ENCODE peak calls at places on chromosomes 16 and 17, in four cellular contexts. Y is CD4-positive, alpha-beta T cell; D is CD8-positive, alpha-beta T cell; O is WTC11. G is an unnamed sample.

GRCh38 chr17:35769895-35770486 is 9.3 kb downstream of the C17orf50 start:
- DNase-seq in Y (no peak), D (no peak), O (no peak), G (no peak)

GRCh38 chr17:28379814-28380571 is 8.5 kb downstream of the SARM1 start:
- DNase-seq in Y (no peak), D (no peak), O (no peak), G (no peak)

GRCh38 chr17:55198690-55199370 is 65.9 kb upstream of the HLF start:
- DNase-seq in Y (no peak), D (no peak), O (no peak), G (no peak)

GRCh38 chr16:84292032-84292431 is 2.6 kb upstream of the WFDC1 start:
- DNase-seq in Y (no peak), D (no peak), O (no peak), G (no peak)

GRCh38 chr17:72850410-72850809 is 242.1 kb downstream of the SLC39A11 start:
- DNase-seq in Y (no peak), D (no peak), O (no peak), G (no peak)

GRCh38 chr17:41848788-41849187 is 11.2 kb downstream of the KLHL10 start:
- DNase-seq in Y (no peak), D (no peak), O (no peak), G (no peak)

GRCh38 chr17:27473748-27474609 is 17.7 kb downstream of the KSR1 start:
- DNase-seq in Y (peak; percentile 45), D (peak; percentile 18), O (no peak), G (peak; percentile 83)

GRCh38 chr17:56699186-56699895 is 105.8 kb downstream of the NOG start:
- DNase-seq in Y (no peak), D (no peak), O (peak; percentile 51), G (no peak)

GRCh38 chr17:27407916-27408846 is 48.1 kb upstream of the KSR1 start:
- DNase-seq in Y (no peak), D (no peak), O (no peak), G (no peak)

GRCh38 chr17:7989781-7990655 is 12.4 kb upstream of the GUCY2D start:
- DNase-seq in Y (peak; percentile 98), D (peak; percentile 86), O (peak; percentile 97), G (peak; percentile 70)

GRCh38 chr17:77679589-77679988 is 278.9 kb upstream of the TNRC6C start:
- DNase-seq in Y (no peak), D (no peak), O (no peak), G (no peak)

GRCh38 chr17:82655523-82655922 is 7.3 kb upstream of the WDR45B start:
- DNase-seq in Y (no peak), D (no peak), O (no peak), G (no peak)

GRCh38 chr16:86401119-86401518 is 109.2 kb upstream of the FOXF1 start:
- DNase-seq in Y (no peak), D (no peak), O (no peak), G (no peak)

GRCh38 chr16:3187798-3188674 is at the start of gene OR1F1:
- DNase-seq in Y (no peak), D (no peak), O (peak; percentile 80), G (no peak)

GRCh38 chr16:89015271-89015859 is 38.4 kb upstream of the CBFA2T3 start:
- DNase-seq in Y (no peak), D (no peak), O (no peak), G (peak; percentile 46)

GRCh38 chr16:65601781-65602180 is 479.9 kb upstream of the CDH11 start:
- DNase-seq in Y (no peak), D (no peak), O (no peak), G (no peak)

GRCh38 chr16:3192476-3193019 is 4.5 kb downstream of the OR1F1 start:
- DNase-seq in Y (no peak), D (no peak), O (peak; percentile 44), G (no peak)

GRCh38 chr17:66715745-66716156 is 119.2 kb upstream of the CACNG5 start:
- DNase-seq in Y (no peak), D (no peak), O (no peak), G (no peak)

GRCh38 chr17:8048236-8048635 is 9.4 kb downstream of the ALOX15B start:
- DNase-seq in Y (peak; percentile 15), D (no peak), O (no peak), G (no peak)

GRCh38 chr16:46974352-46974751 is 878 bp upstream of the DNAJA2 start:
- DNase-seq in Y (no peak), D (peak; percentile 4), O (no peak), G (no peak)

GRCh38 chr16:4625617-4626159 is 1.1 kb downstream of the MGRN1 start:
- DNase-seq in Y (no peak), D (no peak), O (no peak), G (no peak)

GRCh38 chr16:81618661-81619060 is 160.4 kb upstream of the PLCG2 start:
- DNase-seq in Y (no peak), D (no peak), O (no peak), G (no peak)

GRCh38 chr17:80252871-80253270 is 7.8 kb upstream of the RNF213 start:
- DNase-seq in Y (peak; percentile 89), D (peak; percentile 73), O (peak; percentile 81), G (peak; percentile 71)

GRCh38 chr16:65666132-65666869 is 544.4 kb upstream of the CDH11 start:
- DNase-seq in Y (no peak), D (no peak), O (no peak), G (no peak)

GRCh38 chr17:76265624-76266243 is 586 bp downstream of the UBALD2 start:
- DNase-seq in Y (peak; percentile 68), D (peak; percentile 23), O (peak; percentile 56), G (no peak)
- TF ChIP-seq CTCF in Y (no peak), D (no peak), O (no peak), G (no peak)

GRCh38 chr17:68578236-68578635 is 22.9 kb downstream of the FAM20A start:
- DNase-seq in Y (no peak), D (no peak), O (no peak), G (no peak)

GRCh38 chr17:68580236-68580903 is 20.8 kb downstream of the FAM20A start:
- DNase-seq in Y (no peak), D (no peak), O (no peak), G (no peak)

GRCh38 chr17:68576137-68576536 is 25.0 kb downstream of the FAM20A start:
- DNase-seq in Y (no peak), D (no peak), O (no peak), G (no peak)

GRCh38 chr17:68579194-68579900 is 21.8 kb downstream of the FAM20A start:
- DNase-seq in Y (no peak), D (no peak), O (no peak), G (no peak)

DNA sequence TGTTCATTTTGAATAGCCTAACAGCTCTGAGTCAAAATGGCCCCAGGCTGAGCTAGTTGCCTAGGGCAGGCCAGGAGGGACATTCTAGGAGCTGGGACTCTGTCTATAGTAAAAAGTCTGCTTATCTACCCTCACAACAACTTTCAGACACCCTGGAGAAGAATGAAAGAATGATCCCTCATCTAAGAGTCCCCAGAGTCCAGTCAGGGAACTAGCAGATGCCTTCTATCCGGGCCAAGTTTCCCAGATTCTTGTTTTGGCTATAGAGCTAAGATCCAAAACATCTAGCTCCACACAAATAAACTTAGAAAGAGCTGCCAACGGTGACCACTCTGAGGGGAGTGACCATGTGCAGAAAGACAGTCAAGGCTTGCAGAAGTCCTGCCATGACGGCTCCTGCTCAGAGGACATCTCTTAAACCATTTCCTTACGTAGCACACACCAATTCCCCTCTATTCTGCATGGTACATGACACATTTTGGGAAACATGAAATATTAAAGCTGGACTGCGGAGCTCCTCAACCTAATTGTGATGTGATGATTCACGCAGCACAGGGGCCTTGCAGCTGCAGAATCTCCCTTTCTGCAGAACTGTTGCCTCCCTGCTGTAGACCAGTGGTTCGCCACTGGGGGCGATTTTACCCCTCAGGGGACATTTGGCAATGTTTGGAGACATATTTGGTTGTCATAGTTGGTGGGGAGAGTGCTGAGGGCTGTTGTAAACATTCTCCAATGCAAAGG is 24.2 kb downstream of the FAM20A start:
- DNase-seq in Y (no peak), D (no peak), O (no peak), G (no peak)
- TF ChIP-seq CTCF in Y (no peak), D (no peak), O (no peak), G (no peak)

GRCh38 chr16:187330-187729 is 7.1 kb downstream of the HBQ1 start:
- DNase-seq in Y (no peak), D (no peak), O (no peak), G (no peak)

GRCh38 chr16:185691-186090 is 5.4 kb downstream of the HBQ1 start:
- DNase-seq in Y (no peak), D (no peak), O (no peak), G (no peak)

GRCh38 chr16:191783-192294 is 11.6 kb downstream of the HBQ1 start:
- DNase-seq in Y (no peak), D (no peak), O (no peak), G (no peak)

GRCh38 chr16:189604-190186 is 9.4 kb downstream of the HBQ1 start:
- DNase-seq in Y (no peak), D (no peak), O (no peak), G (no peak)

GRCh38 chr16:188674-189073 is 8.4 kb downstream of the HBQ1 start:
- DNase-seq in Y (peak; percentile 46), D (no peak), O (no peak), G (no peak)
- TF ChIP-seq CTCF in Y (peak; percentile 53), D (no peak), O (no peak), G (no peak)

GRCh38 chr17:50541402-50541915 is 5.5 kb upstream of the SPATA20 start:
- DNase-seq in Y (no peak), D (no peak), O (no peak), G (no peak)

GRCh38 chr17:50539762-50540440 is 7.1 kb upstream of the SPATA20 start:
- DNase-seq in Y (no peak), D (no peak), O (peak; percentile 59), G (no peak)

GRCh38 chr17:50542795-50543774 is 3.9 kb upstream of the SPATA20 start:
- DNase-seq in Y (no peak), D (no peak), O (no peak), G (no peak)

GRCh38 chr17:50540485-50541401 is 6.2 kb upstream of the SPATA20 start:
- DNase-seq in Y (no peak), D (no peak), O (no peak), G (no peak)

DNA sequence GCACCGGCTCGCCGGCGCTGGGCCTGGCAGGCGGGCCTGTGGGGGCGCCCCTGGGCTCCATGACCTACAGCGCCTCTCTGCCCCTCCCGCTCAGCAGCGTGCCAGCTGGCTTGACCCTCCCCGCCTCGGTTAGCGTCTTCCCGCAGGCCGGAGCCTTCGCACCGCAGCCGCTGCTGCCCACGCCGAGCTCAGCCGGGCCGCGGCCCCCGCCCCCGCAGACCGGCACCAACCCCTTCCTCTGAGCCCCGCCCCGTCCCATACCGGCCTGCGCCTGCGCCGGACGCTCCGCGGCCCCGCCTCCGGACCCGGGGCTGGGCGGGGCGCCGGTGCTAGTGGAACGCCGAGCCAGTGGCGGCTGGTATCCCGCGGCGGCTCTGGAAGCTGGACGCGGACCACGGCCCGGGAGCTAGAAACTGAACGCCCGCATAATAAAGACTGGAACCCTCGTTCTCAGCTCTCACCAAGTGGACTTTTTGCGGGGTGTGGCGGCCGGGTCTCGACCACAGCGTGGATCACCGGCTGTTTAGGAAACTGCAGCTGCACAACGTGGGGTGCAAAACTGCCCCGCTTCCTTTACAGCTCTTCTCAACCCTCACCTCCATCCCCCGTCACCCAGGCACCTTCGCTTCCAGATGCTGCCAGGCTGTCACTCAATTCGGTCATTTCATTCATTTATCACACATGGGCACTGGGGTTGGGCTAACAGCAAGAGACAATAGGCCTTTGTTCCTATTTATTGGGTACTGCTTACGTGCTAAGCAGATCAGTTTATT is 4.9 kb upstream of the SPATA20 start:
- DNase-seq in Y (peak; percentile 86), D (peak; percentile 52), O (peak; percentile 90), G (peak; percentile 76)
- TF ChIP-seq CTCF in Y (peak; percentile 21), D (peak; percentile 32), O (no peak), G (peak; percentile 29)

G was measured in CD14-positive monocyte.